ENCODE peak calls at places on chromosomes 12 and 14, in seven cellular contexts. One of them, this sample, is unnamed.

GRCh38 chr12:10220398-10221077 is 7.9 kb downstream of the GABARAPL1 start:
- DNase-seq in RKO: no peak
- DNase-seq in thyroid gland: peak
- DNase-seq in omental fat pad: peak
- DNase-seq in T-helper 9 cell: no peak
- DNase-seq in Calu3: no peak
- DNase-seq in activated effector memory CD4-positive, alpha-beta T cell treated with Interleukin-2 at 50 U/mL for 16 hours: no peak
- DNase-seq in this sample: no peak

GRCh38 chr12:7856516-7856915 is 16.2 kb downstream of the SLC2A14 start:
- DNase-seq in RKO: no peak
- DNase-seq in T-helper 9 cell: no peak
- DNase-seq in Calu3: no peak
- DNase-seq in activated effector memory CD4-positive, alpha-beta T cell treated with Interleukin-2 at 50 U/mL for 16 hours: no peak
- DNase-seq in thyroid gland: no peak
- DNase-seq in omental fat pad: no peak
- DNase-seq in this sample: no peak

GRCh38 chr12:49916129-49916919 is 12.6 kb upstream of the FAIM2 start:
- DNase-seq in T-helper 9 cell: no peak
- DNase-seq in Calu3: no peak
- DNase-seq in activated effector memory CD4-positive, alpha-beta T cell treated with Interleukin-2 at 50 U/mL for 16 hours: no peak
- DNase-seq in RKO: no peak
- DNase-seq in omental fat pad: no peak
- DNase-seq in thyroid gland: no peak
- DNase-seq in this sample: peak

GRCh38 chr12:12427568-12427967 is 70.7 kb downstream of the BORCS5 start:
- DNase-seq in omental fat pad: no peak
- DNase-seq in Calu3: no peak
- DNase-seq in activated effector memory CD4-positive, alpha-beta T cell treated with Interleukin-2 at 50 U/mL for 16 hours: no peak
- DNase-seq in RKO: no peak
- DNase-seq in thyroid gland: no peak
- DNase-seq in T-helper 9 cell: no peak
- DNase-seq in this sample: no peak

GRCh38 chr14:31950760-31951637 is 126.1 kb upstream of the ARHGAP5 start:
- DNase-seq in Calu3: peak
- DNase-seq in T-helper 9 cell: no peak
- DNase-seq in omental fat pad: peak
- DNase-seq in thyroid gland: peak
- DNase-seq in RKO: no peak
- DNase-seq in activated effector memory CD4-positive, alpha-beta T cell treated with Interleukin-2 at 50 U/mL for 16 hours: no peak
- DNase-seq in this sample: no peak

GRCh38 chr14:90970167-90970600 is 90.3 kb downstream of the RPS6KA5 start:
- DNase-seq in activated effector memory CD4-positive, alpha-beta T cell treated with Interleukin-2 at 50 U/mL for 16 hours: no peak
- DNase-seq in RKO: peak
- DNase-seq in omental fat pad: no peak
- DNase-seq in Calu3: no peak
- DNase-seq in T-helper 9 cell: no peak
- DNase-seq in thyroid gland: no peak
- DNase-seq in this sample: no peak

GRCh38 chr12:69415471-69416275 is 54.5 kb upstream of the FRS2 start:
- DNase-seq in activated effector memory CD4-positive, alpha-beta T cell treated with Interleukin-2 at 50 U/mL for 16 hours: no peak
- DNase-seq in RKO: peak
- DNase-seq in omental fat pad: peak
- DNase-seq in T-helper 9 cell: no peak
- DNase-seq in thyroid gland: peak
- DNase-seq in Calu3: peak
- DNase-seq in this sample: peak

GRCh38 chr12:27226319-27226984 is 17.6 kb upstream of the STK38L start:
- DNase-seq in thyroid gland: no peak
- DNase-seq in T-helper 9 cell: no peak
- DNase-seq in Calu3: peak
- DNase-seq in RKO: no peak
- DNase-seq in activated effector memory CD4-positive, alpha-beta T cell treated with Interleukin-2 at 50 U/mL for 16 hours: no peak
- DNase-seq in omental fat pad: no peak
- DNase-seq in this sample: no peak

GRCh38 chr12:19301688-19302640 is 137.3 kb upstream of the AEBP2 start:
- DNase-seq in thyroid gland: no peak
- DNase-seq in T-helper 9 cell: no peak
- DNase-seq in activated effector memory CD4-positive, alpha-beta T cell treated with Interleukin-2 at 50 U/mL for 16 hours: no peak
- DNase-seq in omental fat pad: no peak
- DNase-seq in RKO: no peak
- DNase-seq in Calu3: no peak
- DNase-seq in this sample: no peak

GRCh38 chr14:64717870-64718269 is 13.6 kb downstream of the PLEKHG3 start:
- DNase-seq in omental fat pad: no peak
- DNase-seq in T-helper 9 cell: no peak
- DNase-seq in thyroid gland: peak
- DNase-seq in Calu3: peak
- DNase-seq in activated effector memory CD4-positive, alpha-beta T cell treated with Interleukin-2 at 50 U/mL for 16 hours: no peak
- DNase-seq in RKO: peak
- DNase-seq in this sample: no peak